ENCODE peak calls at places on chromosome 12, in four cellular contexts. One of them, this sample, is unnamed.

GRCh38 chr12:23099604-23100003 is 474.6 kb downstream of the ETNK1 start:
- DNase-seq in CD4-positive, alpha-beta memory T cell: no peak
- DNase-seq in left ventricle myocardium inferior: no peak
- DNase-seq in endothelial cell of umbilical vein: no peak
- DNase-seq in this sample: no peak

GRCh38 chr12:2924019-2924418 is 33.3 kb downstream of the TULP3 start:
- DNase-seq in CD4-positive, alpha-beta memory T cell: no peak
- DNase-seq in left ventricle myocardium inferior: no peak
- DNase-seq in endothelial cell of umbilical vein: no peak
- DNase-seq in this sample: no peak

GRCh38 chr12:125403843-125404242 is 338.6 kb downstream of the AACS start:
- DNase-seq in CD4-positive, alpha-beta memory T cell: no peak
- DNase-seq in left ventricle myocardium inferior: no peak
- DNase-seq in endothelial cell of umbilical vein: no peak
- DNase-seq in this sample: no peak

GRCh38 chr12:86712425-86712843 is 456.2 kb upstream of the MGAT4C start:
- DNase-seq in CD4-positive, alpha-beta memory T cell: no peak
- DNase-seq in left ventricle myocardium inferior: no peak
- DNase-seq in endothelial cell of umbilical vein: peak; percentile 96
- DNase-seq in this sample: no peak

GRCh38 chr12:6724409-6724797 is 557 bp downstream of the COPS7A start:
- DNase-seq in CD4-positive, alpha-beta memory T cell: no peak
- DNase-seq in left ventricle myocardium inferior: no peak
- DNase-seq in endothelial cell of umbilical vein: no peak
- DNase-seq in this sample: no peak

GRCh38 chr12:93351726-93352125 is 26.0 kb upstream of the NUDT4 start:
- DNase-seq in CD4-positive, alpha-beta memory T cell: no peak
- DNase-seq in left ventricle myocardium inferior: no peak
- DNase-seq in endothelial cell of umbilical vein: no peak
- DNase-seq in this sample: no peak

GRCh38 chr12:28082101-28082500 is 108.2 kb upstream of the CCDC91 start:
- DNase-seq in CD4-positive, alpha-beta memory T cell: no peak
- DNase-seq in left ventricle myocardium inferior: no peak
- DNase-seq in endothelial cell of umbilical vein: no peak
- DNase-seq in this sample: no peak

GRCh38 chr12:41189395-41190251 is 1.5 kb downstream of the PDZRN4 start:
- DNase-seq in CD4-positive, alpha-beta memory T cell: no peak
- DNase-seq in left ventricle myocardium inferior: no peak
- DNase-seq in endothelial cell of umbilical vein: peak; percentile 24
- DNase-seq in this sample: no peak

GRCh38 chr12:75878382-75878720 is 153.2 kb downstream of the PHLDA1 start:
- DNase-seq in CD4-positive, alpha-beta memory T cell: no peak
- DNase-seq in left ventricle myocardium inferior: no peak
- DNase-seq in endothelial cell of umbilical vein: peak; percentile 68
- DNase-seq in this sample: no peak

DNA sequence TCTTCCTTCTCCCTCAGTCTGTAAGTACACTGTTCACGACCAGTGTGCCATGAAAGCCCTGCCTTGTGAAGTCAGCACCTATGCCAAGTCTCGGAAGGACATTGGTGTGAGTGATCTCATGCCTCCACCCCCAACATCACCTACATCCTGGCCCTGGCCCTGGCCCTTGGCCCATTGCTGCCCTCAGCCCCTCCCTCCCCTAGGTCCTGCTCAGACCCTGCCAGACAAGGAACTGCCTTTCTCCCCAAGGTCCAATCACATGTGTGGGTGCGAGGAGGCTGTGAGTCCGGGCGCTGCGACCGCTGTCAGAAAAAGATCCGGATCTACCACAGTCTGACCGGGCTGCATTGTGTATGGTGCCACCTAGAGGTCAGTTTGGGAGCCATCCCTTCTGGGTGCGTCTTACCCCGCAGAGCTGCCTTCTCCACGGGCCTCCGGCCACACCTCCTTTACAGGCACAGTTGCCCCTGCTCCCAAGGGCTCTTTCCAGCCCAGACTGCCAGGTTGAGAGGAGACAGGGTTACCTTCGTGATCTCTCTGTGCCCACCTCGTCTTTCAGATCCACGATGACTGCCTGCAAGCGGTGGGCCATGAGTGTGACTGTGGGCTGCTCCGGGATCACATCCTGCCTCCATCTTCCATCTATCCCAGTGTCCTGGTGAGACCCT is 9.2 kb downstream of the DGKA start:
- DNase-seq in CD4-positive, alpha-beta memory T cell: peak; percentile 86
- DNase-seq in left ventricle myocardium inferior: peak; percentile 81
- DNase-seq in endothelial cell of umbilical vein: peak; percentile 85
- DNase-seq in this sample: peak; percentile 64
- H3K4me3 ChIP-seq in CD4-positive, alpha-beta memory T cell: peak overlapping the region; percentile 4
- H3K4me3 ChIP-seq in left ventricle myocardium inferior: peak overlapping the region; percentile 49
- H3K4me3 ChIP-seq in endothelial cell of umbilical vein: no peak overlapping the region
- H3K4me3 ChIP-seq in this sample: no peak overlapping the region

GRCh38 chr12:119167904-119168303 is 10.8 kb upstream of the HSPB8 start:
- DNase-seq in CD4-positive, alpha-beta memory T cell: no peak
- DNase-seq in left ventricle myocardium inferior: no peak
- DNase-seq in endothelial cell of umbilical vein: no peak
- DNase-seq in this sample: no peak
- H3K4me1 ChIP-seq in CD4-positive, alpha-beta memory T cell: no peaks in the 10 kb centered on the region
- H3K4me1 ChIP-seq in left ventricle myocardium inferior: no peaks in the 10 kb centered on the region
- H3K4me1 ChIP-seq in endothelial cell of umbilical vein: no peaks in the 10 kb centered on the region
- H3K4me1 ChIP-seq in this sample: no peaks in the 10 kb centered on the region

DNA sequence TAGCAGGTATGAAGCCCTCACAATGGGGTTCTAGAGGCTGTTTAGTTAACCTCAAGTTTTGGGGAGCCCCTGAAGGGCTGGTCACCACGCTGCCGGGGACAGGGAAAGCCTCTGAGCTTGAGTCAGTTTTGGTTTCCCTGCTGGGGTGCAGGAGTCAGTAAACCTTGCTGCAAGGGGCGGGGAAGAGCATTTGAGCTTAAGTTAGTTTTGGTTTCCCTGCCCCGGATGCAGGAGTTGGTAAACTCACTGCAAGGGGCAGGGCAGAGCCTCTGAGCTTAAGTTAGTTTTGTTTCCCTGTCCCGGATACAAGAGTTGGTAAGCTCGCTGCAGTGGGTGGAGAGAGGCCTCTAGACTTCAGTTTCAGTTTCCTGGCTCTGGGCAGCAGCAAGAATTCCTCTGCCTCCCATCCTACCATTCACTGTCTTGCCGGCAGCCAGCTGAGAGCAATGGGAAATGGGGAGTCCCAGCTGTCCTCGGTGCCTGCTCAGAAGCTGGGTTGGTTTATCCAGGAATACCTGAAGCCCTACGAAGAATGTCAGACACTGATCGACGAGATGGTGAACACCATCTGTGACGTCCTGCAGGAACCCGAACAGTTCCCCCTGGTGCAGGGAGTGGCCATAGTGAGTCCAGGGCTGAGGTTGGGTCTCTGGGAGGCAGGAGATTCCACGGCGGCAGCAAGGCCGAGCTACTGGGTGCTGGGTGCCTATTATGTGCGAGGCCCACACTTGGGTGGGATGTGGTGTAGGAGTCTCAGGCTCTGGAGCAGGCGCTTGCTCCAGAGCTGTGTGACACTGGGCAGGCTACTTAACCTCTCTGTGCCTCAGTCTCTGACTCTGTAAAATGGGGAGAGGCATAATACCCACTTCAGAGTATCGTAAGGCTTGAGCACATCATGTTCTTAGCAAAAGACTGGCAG is at the start of gene OAS2:
- DNase-seq in CD4-positive, alpha-beta memory T cell: peak; percentile 82
- DNase-seq in left ventricle myocardium inferior: peak; percentile 40
- DNase-seq in endothelial cell of umbilical vein: peak; percentile 51
- DNase-seq in this sample: peak; percentile 61
- H3K27ac ChIP-seq in CD4-positive, alpha-beta memory T cell: peak within 1 kb of the TSS; percentile 91
- H3K27ac ChIP-seq in left ventricle myocardium inferior: peak within 1 kb of the TSS; percentile 92
- H3K27ac ChIP-seq in endothelial cell of umbilical vein: no peak within 1 kb of the TSS
- H3K27ac ChIP-seq in this sample: peak within 1 kb of the TSS; percentile 78

GRCh38 chr12:30839643-30840190 is 85.0 kb upstream of the CAPRIN2 start:
- DNase-seq in CD4-positive, alpha-beta memory T cell: no peak
- DNase-seq in left ventricle myocardium inferior: no peak
- DNase-seq in endothelial cell of umbilical vein: no peak
- DNase-seq in this sample: no peak

GRCh38 chr12:30836656-30837445 is 82.1 kb upstream of the CAPRIN2 start:
- DNase-seq in CD4-positive, alpha-beta memory T cell: no peak
- DNase-seq in left ventricle myocardium inferior: no peak
- DNase-seq in endothelial cell of umbilical vein: no peak
- DNase-seq in this sample: no peak

GRCh38 chr12:30837595-30837994 is 82.8 kb upstream of the CAPRIN2 start:
- DNase-seq in CD4-positive, alpha-beta memory T cell: no peak
- DNase-seq in left ventricle myocardium inferior: no peak
- DNase-seq in endothelial cell of umbilical vein: no peak
- DNase-seq in this sample: no peak

GRCh38 chr12:30843211-30843610 is 83.3 kb upstream of the TSPAN11 start:
- DNase-seq in CD4-positive, alpha-beta memory T cell: no peak
- DNase-seq in left ventricle myocardium inferior: no peak
- DNase-seq in endothelial cell of umbilical vein: no peak
- DNase-seq in this sample: no peak

DNA sequence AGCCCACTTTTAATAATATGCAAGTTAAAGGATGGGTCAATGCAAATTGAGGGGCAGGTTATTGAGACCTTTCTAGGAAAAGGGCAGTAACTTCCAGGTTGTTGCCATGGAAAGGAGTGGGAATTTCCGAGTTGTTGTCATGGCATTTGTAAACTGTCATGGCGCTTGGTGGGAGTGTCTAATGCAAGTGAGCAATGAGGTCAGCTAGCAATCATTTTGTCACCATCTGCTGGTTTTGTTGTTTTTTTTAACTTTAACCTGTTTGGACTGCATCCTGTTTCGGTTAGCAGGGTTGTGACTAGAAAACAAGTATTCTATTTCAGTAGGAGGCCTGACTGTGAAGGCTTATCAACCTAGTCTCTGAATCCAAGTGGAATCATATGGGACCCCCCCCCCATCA is 85.8 kb upstream of the TSPAN11 start:
- DNase-seq in CD4-positive, alpha-beta memory T cell: no peak
- DNase-seq in left ventricle myocardium inferior: no peak
- DNase-seq in endothelial cell of umbilical vein: no peak
- DNase-seq in this sample: no peak
- H3K4me3 ChIP-seq in CD4-positive, alpha-beta memory T cell: no peak overlapping the region
- H3K4me3 ChIP-seq in left ventricle myocardium inferior: no peak overlapping the region
- H3K4me3 ChIP-seq in endothelial cell of umbilical vein: no peak overlapping the region
- H3K4me3 ChIP-seq in this sample: no peak overlapping the region

GRCh38 chr12:12529783-12530421 is 32.8 kb downstream of the DUSP16 start:
- DNase-seq in CD4-positive, alpha-beta memory T cell: no peak
- DNase-seq in left ventricle myocardium inferior: no peak
- DNase-seq in endothelial cell of umbilical vein: no peak
- DNase-seq in this sample: no peak
- H3K4me1 ChIP-seq in CD4-positive, alpha-beta memory T cell: peaks cover 68% of the 10 kb centered on the region
- H3K4me1 ChIP-seq in left ventricle myocardium inferior: peaks cover 62% of the 10 kb centered on the region
- H3K4me1 ChIP-seq in endothelial cell of umbilical vein: peaks cover 10% of the 10 kb centered on the region
- H3K4me1 ChIP-seq in this sample: peaks cover 32% of the 10 kb centered on the region

This sample was measured in effector memory CD4-positive, alpha-beta T cell.